ENCODE peak calls at places on chromosomes 2 and 18, in eight cellular contexts. P, M, I, B, E, N, Z and X are unnamed samples.

GRCh38 chr2:151827564-151828142 is 568 bp downstream of the ARL5A start:
- DNase-seq in P (no peak), M (peak), N (peak), Z (peak), B (no peak), I (peak), E (no peak), X (peak)

GRCh38 chr2:188430705-188431104 is 139.0 kb downstream of the GULP1 start:
- DNase-seq in M (no peak), I (no peak), N (no peak), B (no peak), P (no peak), Z (no peak), E (no peak), X (no peak)

GRCh38 chr2:201999289-201999688 is 34.4 kb upstream of the FZD7 start:
- DNase-seq in B (no peak), I (no peak), Z (no peak), N (no peak), E (no peak), M (peak), P (peak), X (no peak)

GRCh38 chr18:473687-474265 is 26.7 kb downstream of the COLEC12 start:
- DNase-seq in B (no peak), M (no peak), P (no peak), I (no peak), N (no peak), E (no peak), Z (no peak), X (no peak)

GRCh38 chr18:61635901-61636528 is 256.8 kb downstream of the RNF152 start:
- DNase-seq in E (peak), P (peak), Z (peak), M (peak), I (no peak), B (peak), N (peak), X (peak)

GRCh38 chr2:85778646-85779364 is 25.0 kb downstream of the ATOH8 start:
- DNase-seq in I (peak), Z (no peak), P (no peak), B (no peak), M (no peak), E (no peak), N (no peak), X (no peak)

GRCh38 chr2:156322103-156322671 is 10.3 kb downstream of the NR4A2 start:
- DNase-seq in P (no peak), I (no peak), N (no peak), E (no peak), Z (peak), B (no peak), M (peak), X (no peak)

GRCh38 chr18:35026407-35027061 is 14.7 kb upstream of the MAPRE2 start:
- DNase-seq in P (no peak), M (no peak), B (no peak), N (peak), Z (no peak), E (no peak), I (no peak), X (no peak)

GRCh38 chr2:12057436-12058166 is 311.2 kb downstream of the LPIN1 start:
- DNase-seq in E (no peak), I (peak), M (no peak), N (no peak), P (peak), Z (peak), B (no peak), X (no peak)

GRCh38 chr2:96247009-96247408 is 18.8 kb downstream of the TMEM127 start:
- DNase-seq in M (no peak), B (no peak), Z (no peak), N (peak), P (no peak), I (no peak), E (no peak), X (no peak)

GRCh38 chr2:72961036-72961720 is 43.9 kb downstream of the EMX1 start:
- DNase-seq in Z (no peak), P (no peak), N (no peak), B (no peak), E (no peak), I (no peak), M (no peak), X (no peak)

GRCh38 chr2:74891136-74891764 is 57.3 kb downstream of the HK2 start:
- DNase-seq in P (no peak), Z (no peak), N (no peak), I (no peak), M (no peak), B (no peak), E (no peak), X (no peak)

GRCh38 chr2:23429036-23429435 is 44.1 kb downstream of the KLHL29 start:
- DNase-seq in E (no peak), Z (no peak), B (no peak), N (no peak), I (no peak), P (peak), M (no peak), X (no peak)